ENCODE peak calls at places on chromosomes 11 and 22, in six cellular contexts. One of them, this sample, is unnamed.

GRCh38 chr22:50471197-50471847 is 3.5 kb downstream of the SBF1 start:
- DNase-seq in osteoblast: no peak
- DNase-seq in SK-N-SH: no peak
- DNase-seq in OCI-LY7: no peak
- DNase-seq in Peyer's patch: no peak
- DNase-seq in epithelial cell of esophagus: no peak
- DNase-seq in this sample: no peak

GRCh38 chr11:88363566-88364169 is 26.1 kb upstream of the CTSC start:
- DNase-seq in osteoblast: peak
- DNase-seq in SK-N-SH: no peak
- DNase-seq in OCI-LY7: no peak
- DNase-seq in Peyer's patch: no peak
- DNase-seq in epithelial cell of esophagus: peak
- DNase-seq in this sample: no peak

GRCh38 chr11:72641900-72642814 is 32.1 kb downstream of the PDE2A start:
- DNase-seq in osteoblast: peak
- DNase-seq in SK-N-SH: peak
- DNase-seq in OCI-LY7: no peak
- DNase-seq in Peyer's patch: no peak
- DNase-seq in epithelial cell of esophagus: peak
- DNase-seq in this sample: no peak

GRCh38 chr11:60764879-60765278 is 8.2 kb downstream of the MS4A15 start:
- DNase-seq in osteoblast: no peak
- DNase-seq in SK-N-SH: no peak
- DNase-seq in OCI-LY7: no peak
- DNase-seq in Peyer's patch: no peak
- DNase-seq in epithelial cell of esophagus: no peak
- DNase-seq in this sample: peak

GRCh38 chr22:46617250-46618103 is 2.7 kb upstream of the GRAMD4 start:
- DNase-seq in osteoblast: peak
- DNase-seq in SK-N-SH: no peak
- DNase-seq in OCI-LY7: no peak
- DNase-seq in Peyer's patch: no peak
- DNase-seq in epithelial cell of esophagus: no peak
- DNase-seq in this sample: no peak

GRCh38 chr22:23237201-23237798 is 57.0 kb downstream of the BCR start:
- DNase-seq in osteoblast: no peak
- DNase-seq in SK-N-SH: no peak
- DNase-seq in OCI-LY7: no peak
- DNase-seq in Peyer's patch: no peak
- DNase-seq in epithelial cell of esophagus: no peak
- DNase-seq in this sample: no peak

GRCh38 chr22:38141574-38141973 is 31.1 kb upstream of the BAIAP2L2 start:
- DNase-seq in osteoblast: peak
- DNase-seq in SK-N-SH: no peak
- DNase-seq in OCI-LY7: no peak
- DNase-seq in Peyer's patch: no peak
- DNase-seq in epithelial cell of esophagus: no peak
- DNase-seq in this sample: no peak

GRCh38 chr22:37549704-37550059 is 10.6 kb upstream of the CDC42EP1 start:
- DNase-seq in osteoblast: peak
- DNase-seq in SK-N-SH: peak
- DNase-seq in OCI-LY7: no peak
- DNase-seq in Peyer's patch: no peak
- DNase-seq in epithelial cell of esophagus: no peak
- DNase-seq in this sample: no peak

GRCh38 chr11:16881074-16881709 is 133.0 kb downstream of the PLEKHA7 start:
- DNase-seq in osteoblast: peak
- DNase-seq in SK-N-SH: no peak
- DNase-seq in OCI-LY7: no peak
- DNase-seq in Peyer's patch: no peak
- DNase-seq in epithelial cell of esophagus: peak
- DNase-seq in this sample: no peak

GRCh38 chr22:36940676-36941075 is 27.2 kb downstream of the CSF2RB start:
- DNase-seq in osteoblast: peak
- DNase-seq in SK-N-SH: no peak
- DNase-seq in OCI-LY7: peak
- DNase-seq in Peyer's patch: peak
- DNase-seq in epithelial cell of esophagus: no peak
- DNase-seq in this sample: no peak

GRCh38 chr11:109939176-109939810 is 153.9 kb upstream of the ZC3H12C start:
- DNase-seq in osteoblast: no peak
- DNase-seq in SK-N-SH: peak
- DNase-seq in OCI-LY7: peak
- DNase-seq in Peyer's patch: no peak
- DNase-seq in epithelial cell of esophagus: peak
- DNase-seq in this sample: peak

GRCh38 chr11:95912902-95913560 is 10.9 kb downstream of the MTMR2 start:
- DNase-seq in osteoblast: no peak
- DNase-seq in SK-N-SH: no peak
- DNase-seq in OCI-LY7: no peak
- DNase-seq in Peyer's patch: no peak
- DNase-seq in epithelial cell of esophagus: peak
- DNase-seq in this sample: no peak

GRCh38 chr11:20042025-20042639 is 118.1 kb downstream of the DBX1 start:
- DNase-seq in osteoblast: no peak
- DNase-seq in SK-N-SH: no peak
- DNase-seq in OCI-LY7: no peak
- DNase-seq in Peyer's patch: no peak
- DNase-seq in epithelial cell of esophagus: no peak
- DNase-seq in this sample: no peak

GRCh38 chr11:94680426-94680825 is 87.7 kb upstream of the AMOTL1 start:
- DNase-seq in osteoblast: no peak
- DNase-seq in SK-N-SH: no peak
- DNase-seq in OCI-LY7: no peak
- DNase-seq in Peyer's patch: no peak
- DNase-seq in epithelial cell of esophagus: no peak
- DNase-seq in this sample: no peak

GRCh38 chr11:111598546-111598945 is 3.7 kb upstream of the SIK2 start:
- DNase-seq in osteoblast: peak
- DNase-seq in SK-N-SH: no peak
- DNase-seq in OCI-LY7: no peak
- DNase-seq in Peyer's patch: no peak
- DNase-seq in epithelial cell of esophagus: no peak
- DNase-seq in this sample: no peak

GRCh38 chr11:95135155-95135554 is 45.5 kb downstream of the ENDOD1 start:
- DNase-seq in osteoblast: no peak
- DNase-seq in SK-N-SH: no peak
- DNase-seq in OCI-LY7: no peak
- DNase-seq in Peyer's patch: no peak
- DNase-seq in epithelial cell of esophagus: peak
- DNase-seq in this sample: no peak

GRCh38 chr22:44312766-44313165 is at the start of gene SHISAL1:
- DNase-seq in osteoblast: peak
- DNase-seq in SK-N-SH: no peak
- DNase-seq in OCI-LY7: no peak
- DNase-seq in Peyer's patch: no peak
- DNase-seq in epithelial cell of esophagus: peak
- DNase-seq in this sample: no peak

GRCh38 chr22:41315586-41315985 is 14.3 kb downstream of the ZC3H7B start:
- DNase-seq in osteoblast: no peak
- DNase-seq in SK-N-SH: no peak
- DNase-seq in OCI-LY7: no peak
- DNase-seq in Peyer's patch: no peak
- DNase-seq in epithelial cell of esophagus: no peak
- DNase-seq in this sample: no peak

GRCh38 chr11:117178210-117179034 is at the start of gene SIDT2:
- DNase-seq in osteoblast: peak
- DNase-seq in SK-N-SH: peak
- DNase-seq in OCI-LY7: peak
- DNase-seq in Peyer's patch: peak
- DNase-seq in epithelial cell of esophagus: peak
- DNase-seq in this sample: peak

GRCh38 chr11:117179048-117179999 is 781 bp downstream of the SIDT2 start:
- DNase-seq in osteoblast: peak
- DNase-seq in SK-N-SH: no peak
- DNase-seq in OCI-LY7: peak
- DNase-seq in Peyer's patch: peak
- DNase-seq in epithelial cell of esophagus: no peak
- DNase-seq in this sample: peak

GRCh38 chr11:117175781-117176180 is 2.8 kb upstream of the SIDT2 start:
- DNase-seq in osteoblast: no peak
- DNase-seq in SK-N-SH: no peak
- DNase-seq in OCI-LY7: no peak
- DNase-seq in Peyer's patch: no peak
- DNase-seq in epithelial cell of esophagus: no peak
- DNase-seq in this sample: no peak

GRCh38 chr11:117176186-117176585 is 2.4 kb upstream of the SIDT2 start:
- DNase-seq in osteoblast: no peak
- DNase-seq in SK-N-SH: no peak
- DNase-seq in OCI-LY7: no peak
- DNase-seq in Peyer's patch: no peak
- DNase-seq in epithelial cell of esophagus: no peak
- DNase-seq in this sample: no peak

DNA sequence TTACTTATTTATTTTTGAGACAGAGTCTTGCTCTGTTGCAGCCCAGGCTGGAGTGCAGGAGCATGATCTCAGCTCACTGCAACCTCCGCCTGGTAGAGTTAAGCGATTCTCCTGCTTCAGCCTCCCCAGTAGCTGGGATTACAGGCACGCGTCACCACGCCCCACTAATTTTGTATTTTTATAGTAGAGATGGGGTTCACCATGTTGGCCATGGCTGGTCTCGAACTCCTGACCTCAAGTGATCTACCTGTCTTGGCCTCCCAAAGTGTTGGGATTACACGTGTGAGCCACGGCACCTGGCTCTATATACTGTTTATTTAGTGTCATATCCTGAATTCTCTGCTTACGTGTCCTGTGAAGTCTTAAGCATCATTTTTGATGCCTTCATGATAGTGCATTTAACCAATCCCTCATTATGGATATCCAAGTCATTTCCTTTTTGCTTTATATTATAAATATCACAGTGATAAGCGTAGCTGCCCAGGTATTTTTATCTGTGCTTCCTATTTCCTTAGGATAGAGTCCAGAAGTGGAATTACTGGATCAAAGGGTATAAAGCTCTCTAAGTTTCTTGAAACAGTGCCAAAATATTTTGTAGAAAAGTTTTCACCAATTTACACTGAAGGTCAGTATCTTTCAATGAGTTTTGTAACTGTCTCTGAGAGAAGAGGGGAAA is 871 bp upstream of the SIDT2 start:
- DNase-seq in osteoblast: no peak
- DNase-seq in SK-N-SH: no peak
- DNase-seq in OCI-LY7: no peak
- DNase-seq in Peyer's patch: no peak
- DNase-seq in epithelial cell of esophagus: peak
- DNase-seq in this sample: no peak
- H3K4me3 ChIP-seq in osteoblast: peak
- H3K4me3 ChIP-seq in SK-N-SH: peak
- H3K4me3 ChIP-seq in OCI-LY7: peak
- H3K4me3 ChIP-seq in Peyer's patch: peak
- H3K4me3 ChIP-seq in epithelial cell of esophagus: peak
- H3K4me3 ChIP-seq in this sample: no peak

GRCh38 chr11:40285520-40285919 is 1173.9 kb downstream of the LRRC4C start:
- DNase-seq in osteoblast: no peak
- DNase-seq in SK-N-SH: no peak
- DNase-seq in OCI-LY7: no peak
- DNase-seq in Peyer's patch: no peak
- DNase-seq in epithelial cell of esophagus: no peak
- DNase-seq in this sample: no peak

GRCh38 chr11:40288212-40288803 is 1171.1 kb downstream of the LRRC4C start:
- DNase-seq in osteoblast: no peak
- DNase-seq in SK-N-SH: no peak
- DNase-seq in OCI-LY7: no peak
- DNase-seq in Peyer's patch: no peak
- DNase-seq in epithelial cell of esophagus: no peak
- DNase-seq in this sample: no peak

GRCh38 chr11:40290031-40290650 is 1169.3 kb downstream of the LRRC4C start:
- DNase-seq in osteoblast: no peak
- DNase-seq in SK-N-SH: no peak
- DNase-seq in OCI-LY7: no peak
- DNase-seq in Peyer's patch: no peak
- DNase-seq in epithelial cell of esophagus: peak
- DNase-seq in this sample: no peak

GRCh38 chr11:40289370-40289769 is 1170.1 kb downstream of the LRRC4C start:
- DNase-seq in osteoblast: no peak
- DNase-seq in SK-N-SH: no peak
- DNase-seq in OCI-LY7: no peak
- DNase-seq in Peyer's patch: no peak
- DNase-seq in epithelial cell of esophagus: no peak
- DNase-seq in this sample: no peak

DNA sequence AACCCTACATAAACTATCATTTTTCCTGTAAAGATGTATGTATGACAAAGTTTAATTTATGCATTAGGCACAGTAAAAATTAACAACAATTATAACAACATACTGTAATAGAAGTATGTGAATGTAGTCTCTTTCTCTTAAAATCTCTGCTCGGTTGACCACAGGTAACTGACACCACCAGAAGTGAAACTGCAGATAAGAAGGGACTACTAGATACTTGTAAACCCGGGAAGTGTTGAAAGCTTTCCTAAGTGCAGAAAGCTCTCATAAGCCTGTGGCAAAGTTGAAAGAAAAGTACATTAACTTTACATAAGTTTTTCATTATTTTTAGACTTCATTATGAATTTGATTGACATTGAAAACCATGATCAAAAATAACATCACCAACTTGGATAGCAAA is 1173.3 kb downstream of the LRRC4C start:
- DNase-seq in osteoblast: no peak
- DNase-seq in SK-N-SH: no peak
- DNase-seq in OCI-LY7: no peak
- DNase-seq in Peyer's patch: no peak
- DNase-seq in epithelial cell of esophagus: no peak
- DNase-seq in this sample: no peak
- H3K4me3 ChIP-seq in osteoblast: no peak
- H3K4me3 ChIP-seq in SK-N-SH: no peak
- H3K4me3 ChIP-seq in OCI-LY7: no peak
- H3K4me3 ChIP-seq in Peyer's patch: no peak
- H3K4me3 ChIP-seq in epithelial cell of esophagus: no peak
- H3K4me3 ChIP-seq in this sample: no peak

GRCh38 chr11:70110538-70111055 is 32.5 kb downstream of the ANO1 start:
- DNase-seq in osteoblast: no peak
- DNase-seq in SK-N-SH: no peak
- DNase-seq in OCI-LY7: no peak
- DNase-seq in Peyer's patch: no peak
- DNase-seq in epithelial cell of esophagus: no peak
- DNase-seq in this sample: no peak
- H3K4me3 ChIP-seq in osteoblast: no peak
- H3K4me3 ChIP-seq in SK-N-SH: no peak
- H3K4me3 ChIP-seq in OCI-LY7: no peak
- H3K4me3 ChIP-seq in Peyer's patch: no peak
- H3K4me3 ChIP-seq in epithelial cell of esophagus: no peak
- H3K4me3 ChIP-seq in this sample: no peak

GRCh38 chr11:83026229-83026628 is 45.5 kb downstream of the RAB30 start:
- DNase-seq in osteoblast: no peak
- DNase-seq in SK-N-SH: no peak
- DNase-seq in OCI-LY7: no peak
- DNase-seq in Peyer's patch: no peak
- DNase-seq in epithelial cell of esophagus: no peak
- DNase-seq in this sample: no peak

GRCh38 chr11:83027794-83028193 is 43.9 kb downstream of the RAB30 start:
- DNase-seq in osteoblast: no peak
- DNase-seq in SK-N-SH: no peak
- DNase-seq in OCI-LY7: no peak
- DNase-seq in Peyer's patch: no peak
- DNase-seq in epithelial cell of esophagus: no peak
- DNase-seq in this sample: no peak

GRCh38 chr11:83024270-83024854 is 47.3 kb downstream of the RAB30 start:
- DNase-seq in osteoblast: no peak
- DNase-seq in SK-N-SH: no peak
- DNase-seq in OCI-LY7: no peak
- DNase-seq in Peyer's patch: no peak
- DNase-seq in epithelial cell of esophagus: no peak
- DNase-seq in this sample: peak

GRCh38 chr11:83023410-83023809 is 48.3 kb downstream of the RAB30 start:
- DNase-seq in osteoblast: peak
- DNase-seq in SK-N-SH: no peak
- DNase-seq in OCI-LY7: peak
- DNase-seq in Peyer's patch: no peak
- DNase-seq in epithelial cell of esophagus: no peak
- DNase-seq in this sample: no peak

GRCh38 chr11:83025267-83025704 is 46.4 kb downstream of the RAB30 start:
- DNase-seq in osteoblast: no peak
- DNase-seq in SK-N-SH: no peak
- DNase-seq in OCI-LY7: no peak
- DNase-seq in Peyer's patch: no peak
- DNase-seq in epithelial cell of esophagus: peak
- DNase-seq in this sample: no peak
- H3K4me3 ChIP-seq in osteoblast: no peak
- H3K4me3 ChIP-seq in SK-N-SH: no peak
- H3K4me3 ChIP-seq in OCI-LY7: no peak
- H3K4me3 ChIP-seq in Peyer's patch: no peak
- H3K4me3 ChIP-seq in epithelial cell of esophagus: no peak
- H3K4me3 ChIP-seq in this sample: no peak